ENCODE peak calls at places on chromosomes 5 and 9, in nine cellular contexts. T is CD4-positive, alpha-beta memory T cell; Z is SW480; Y is activated CD8-positive, alpha-beta T cell treated with anti-CD3 and anti-CD28 coated beads for 36 hours; J is EL; G is NCI-H146; C is astrocyte of the spinal cord; V is mesenchymal stem cell; A is HEK293T. N is an unnamed sample.

GRCh38 chr5:1392261-1392660 is 47.4 kb upstream of the CLPTM1L start:
- DNase-seq in C (no peak), Z (no peak), V (no peak), Y (no peak), T (no peak), J (no peak), G (no peak), A (no peak), N (no peak)

GRCh38 chr5:108418172-108418571 is 36.3 kb upstream of the FBXL17 start:
- DNase-seq in V (no peak), C (no peak), A (no peak), G (no peak), J (no peak), Y (no peak), T (no peak), Z (no peak), N (peak)

GRCh38 chr9:104866186-104866585 is 61.8 kb downstream of the ABCA1 start:
- DNase-seq in A (no peak), T (no peak), Z (no peak), G (no peak), Y (no peak), V (peak), J (peak), C (peak), N (peak)

GRCh38 chr5:105428461-105429129 is 1866.0 kb upstream of the NUDT12 start:
- DNase-seq in V (no peak), T (no peak), C (no peak), Y (no peak), Z (no peak), J (no peak), A (no peak), G (no peak), N (no peak)

GRCh38 chr9:95762322-95762721 is 113.2 kb upstream of the ERCC6L2 start:
- DNase-seq in Y (peak), A (no peak), J (no peak), G (no peak), T (no peak), C (no peak), V (no peak), Z (no peak), N (no peak)

GRCh38 chr5:171762016-171762415 is 23.6 kb upstream of the SMIM23 start:
- DNase-seq in V (no peak), T (no peak), C (no peak), Z (no peak), A (no peak), G (no peak), J (no peak), Y (no peak), N (peak)

GRCh38 chr9:93441181-93441580 is 10.3 kb upstream of the FAM120A start:
- DNase-seq in J (no peak), C (no peak), Y (no peak), A (no peak), T (no peak), G (no peak), Z (no peak), V (no peak), N (no peak)

GRCh38 chr5:2153808-2154207 is 271.1 kb upstream of the IRX4 start:
- DNase-seq in Y (no peak), V (no peak), G (no peak), A (no peak), J (no peak), T (no peak), C (no peak), Z (no peak), N (no peak)

GRCh38 chr9:11088826-11089374 is 476.1 kb upstream of the PTPRD start:
- DNase-seq in G (no peak), Y (no peak), V (peak), C (peak), T (no peak), A (no peak), Z (no peak), J (no peak), N (no peak)

GRCh38 chr9:85248514-85249312 is 493.0 kb downstream of the AGTPBP1 start:
- DNase-seq in J (peak), G (no peak), A (no peak), V (peak), Z (peak), T (no peak), Y (no peak), C (peak), N (peak)

GRCh38 chr9:18485691-18486090 is 11.7 kb downstream of the ADAMTSL1 start:
- DNase-seq in A (no peak), J (no peak), C (peak), T (no peak), V (peak), Z (no peak), G (no peak), Y (no peak), N (peak)

GRCh38 chr5:141867139-141867538 is 11.1 kb downstream of the PCDH1 start:
- DNase-seq in V (no peak), G (no peak), C (no peak), Z (no peak), A (no peak), J (no peak), T (no peak), Y (no peak), N (no peak)

GRCh38 chr5:2751592-2752021 is at the start of gene IRX2:
- DNase-seq in Z (peak), G (no peak), Y (no peak), C (peak), V (no peak), J (peak), A (no peak), T (no peak), N (peak)

GRCh38 chr5:139878093-139878492 is 82.5 kb downstream of the PSD2 start:
- DNase-seq in T (no peak), Y (no peak), J (no peak), V (no peak), G (no peak), Z (peak), A (no peak), C (no peak), N (no peak)

GRCh38 chr9:69411931-69412740 is 87.1 kb downstream of the ENTREP1 start:
- DNase-seq in T (no peak), G (no peak), Z (no peak), C (no peak), V (no peak), Y (no peak), A (no peak), J (no peak), N (no peak)

GRCh38 chr9:108780949-108781734 is 74.6 kb downstream of the ACTL7B start:
- DNase-seq in V (no peak), A (no peak), Z (peak), C (no peak), Y (no peak), T (no peak), J (no peak), G (no peak), N (no peak)

GRCh38 chr5:78300464-78301045 is 6.1 kb upstream of the AP3B1 start:
- DNase-seq in C (peak), T (peak), V (peak), G (no peak), J (peak), A (no peak), Y (no peak), Z (no peak), N (peak)

N was measured in AG10803.